ENCODE peak calls at places on chromosomes 7 and 10, in four cellular contexts. One of them, this sample, is unnamed.

GRCh38 chr7:46565257-46565656 is 644.2 kb upstream of the IGFBP3 start:
- DNase-seq in NCI-H1417: no peak
- DNase-seq in skeletal muscle cell: no peak
- DNase-seq in NCI-H1436: no peak
- DNase-seq in this sample: peak

GRCh38 chr10:88062798-88063472 is 199.5 kb downstream of the PTEN start:
- DNase-seq in NCI-H1417: no peak
- DNase-seq in skeletal muscle cell: no peak
- DNase-seq in NCI-H1436: no peak
- DNase-seq in this sample: no peak

GRCh38 chr7:94301024-94301588 is 93.6 kb upstream of the COL1A2 start:
- DNase-seq in skeletal muscle cell: peak
- DNase-seq in NCI-H1417: no peak
- DNase-seq in NCI-H1436: no peak
- DNase-seq in this sample: peak

GRCh38 chr7:17134786-17135185 is 163.7 kb upstream of the AHR start:
- DNase-seq in skeletal muscle cell: no peak
- DNase-seq in NCI-H1436: no peak
- DNase-seq in NCI-H1417: no peak
- DNase-seq in this sample: no peak

GRCh38 chr7:55571534-55572377 is 546 bp downstream of the VOPP1 start:
- DNase-seq in NCI-H1436: peak
- DNase-seq in skeletal muscle cell: no peak
- DNase-seq in NCI-H1417: peak
- DNase-seq in this sample: peak

GRCh38 chr7:30970594-30971094 is 6.9 kb downstream of the GHRHR start:
- DNase-seq in skeletal muscle cell: no peak
- DNase-seq in NCI-H1417: peak
- DNase-seq in NCI-H1436: no peak
- DNase-seq in this sample: peak

GRCh38 chr10:34815174-34816066 is at the start of gene PARD3:
- DNase-seq in NCI-H1436: peak
- DNase-seq in skeletal muscle cell: no peak
- DNase-seq in NCI-H1417: no peak
- DNase-seq in this sample: peak

GRCh38 chr7:46930336-46930735 is 651.6 kb downstream of the TNS3 start:
- DNase-seq in skeletal muscle cell: peak
- DNase-seq in NCI-H1436: no peak
- DNase-seq in NCI-H1417: no peak
- DNase-seq in this sample: no peak

GRCh38 chr10:79333513-79333912 is 13.8 kb upstream of the PPIF start:
- DNase-seq in skeletal muscle cell: no peak
- DNase-seq in NCI-H1417: no peak
- DNase-seq in NCI-H1436: no peak
- DNase-seq in this sample: no peak

GRCh38 chr10:113310317-113310716 is 242.5 kb upstream of the HABP2 start:
- DNase-seq in skeletal muscle cell: no peak
- DNase-seq in NCI-H1417: peak
- DNase-seq in NCI-H1436: no peak
- DNase-seq in this sample: no peak

GRCh38 chr7:42351313-42351935 is 114.4 kb upstream of the GLI3 start:
- DNase-seq in skeletal muscle cell: peak
- DNase-seq in NCI-H1436: no peak
- DNase-seq in NCI-H1417: no peak
- DNase-seq in this sample: no peak

GRCh38 chr7:90736316-90736715 is 140.2 kb downstream of the CDK14 start:
- DNase-seq in NCI-H1436: no peak
- DNase-seq in skeletal muscle cell: no peak
- DNase-seq in NCI-H1417: no peak
- DNase-seq in this sample: no peak

GRCh38 chr7:52956379-52956915 is 79.0 kb upstream of the POM121L12 start:
- DNase-seq in NCI-H1417: no peak
- DNase-seq in skeletal muscle cell: no peak
- DNase-seq in NCI-H1436: no peak
- DNase-seq in this sample: no peak

GRCh38 chr10:76543655-76544054 is 1094.0 kb downstream of the KCNMA1 start:
- DNase-seq in skeletal muscle cell: peak
- DNase-seq in NCI-H1417: no peak
- DNase-seq in NCI-H1436: no peak
- DNase-seq in this sample: no peak

GRCh38 chr10:97792058-97792721 is 20.4 kb upstream of the SFRP5 start:
- DNase-seq in skeletal muscle cell: no peak
- DNase-seq in NCI-H1417: peak
- DNase-seq in NCI-H1436: peak
- DNase-seq in this sample: peak

GRCh38 chr10:4701016-4701415 is 125.0 kb upstream of the AKR1E2 start:
- DNase-seq in NCI-H1436: no peak
- DNase-seq in NCI-H1417: no peak
- DNase-seq in skeletal muscle cell: no peak
- DNase-seq in this sample: no peak

GRCh38 chr10:50510517-50511473 is 113.0 kb downstream of the SGMS1 start:
- DNase-seq in skeletal muscle cell: no peak
- DNase-seq in NCI-H1417: no peak
- DNase-seq in NCI-H1436: no peak
- DNase-seq in this sample: no peak

GRCh38 chr7:13181221-13181620 is 493.8 kb downstream of the ARL4A start:
- DNase-seq in skeletal muscle cell: no peak
- DNase-seq in NCI-H1436: peak
- DNase-seq in NCI-H1417: peak
- DNase-seq in this sample: no peak

GRCh38 chr10:27104919-27105318 is 4.6 kb upstream of the ANKRD26 start:
- DNase-seq in NCI-H1436: no peak
- DNase-seq in NCI-H1417: no peak
- DNase-seq in skeletal muscle cell: no peak
- DNase-seq in this sample: no peak

GRCh38 chr7:46080595-46081159 is 159.6 kb upstream of the IGFBP3 start:
- DNase-seq in NCI-H1417: no peak
- DNase-seq in skeletal muscle cell: no peak
- DNase-seq in NCI-H1436: no peak
- DNase-seq in this sample: no peak

This sample was measured in lower leg skin.